ENCODE peak calls at places on chromosomes 7 and 10, in six cellular contexts. One of them, this sample, is unnamed. For H3K4me1, the result is how much of the 10 kb centered on the place peaks cover.

GRCh38 chr10:10892290-10892875 is 125.3 kb upstream of the CELF2 start:
- DNase-seq in Peyer's patch: no peak
- DNase-seq in heart left ventricle: no peak
- DNase-seq in ovary: no peak
- DNase-seq in transverse colon: no peak
- DNase-seq in body of pancreas: no peak
- DNase-seq in this sample: no peak

GRCh38 chr10:71750124-71750841 is 23.0 kb downstream of the VSIR start:
- DNase-seq in Peyer's patch: peak
- DNase-seq in heart left ventricle: no peak
- DNase-seq in ovary: no peak
- DNase-seq in transverse colon: no peak
- DNase-seq in body of pancreas: no peak
- DNase-seq in this sample: no peak

GRCh38 chr10:86100581-86101061 is 266.0 kb downstream of the GRID1 start:
- DNase-seq in Peyer's patch: no peak
- DNase-seq in heart left ventricle: no peak
- DNase-seq in ovary: no peak
- DNase-seq in transverse colon: no peak
- DNase-seq in body of pancreas: no peak
- DNase-seq in this sample: peak

GRCh38 chr7:113731571-113731970 is 187.2 kb downstream of the PPP1R3A start:
- DNase-seq in Peyer's patch: no peak
- DNase-seq in heart left ventricle: no peak
- DNase-seq in ovary: no peak
- DNase-seq in transverse colon: no peak
- DNase-seq in body of pancreas: no peak
- DNase-seq in this sample: no peak

GRCh38 chr7:44060948-44061644 is 4.3 kb downstream of the PGAM2 start:
- DNase-seq in Peyer's patch: no peak
- DNase-seq in heart left ventricle: no peak
- DNase-seq in ovary: no peak
- DNase-seq in transverse colon: peak
- DNase-seq in body of pancreas: no peak
- DNase-seq in this sample: no peak

GRCh38 chr7:13321321-13321720 is 633.9 kb downstream of the ARL4A start:
- DNase-seq in Peyer's patch: no peak
- DNase-seq in heart left ventricle: no peak
- DNase-seq in ovary: no peak
- DNase-seq in transverse colon: no peak
- DNase-seq in body of pancreas: no peak
- DNase-seq in this sample: no peak

GRCh38 chr10:24652381-24652957 is 71.2 kb downstream of the ARHGAP21 start:
- DNase-seq in Peyer's patch: no peak
- DNase-seq in heart left ventricle: no peak
- DNase-seq in ovary: no peak
- DNase-seq in transverse colon: no peak
- DNase-seq in body of pancreas: no peak
- DNase-seq in this sample: no peak

GRCh38 chr10:123772645-123773508 is 106.7 kb downstream of the GPR26 start:
- DNase-seq in Peyer's patch: no peak
- DNase-seq in heart left ventricle: no peak
- DNase-seq in ovary: no peak
- DNase-seq in transverse colon: no peak
- DNase-seq in body of pancreas: no peak
- DNase-seq in this sample: no peak

GRCh38 chr7:84469034-84469433 is 274.4 kb upstream of the SEMA3A start:
- DNase-seq in Peyer's patch: no peak
- DNase-seq in heart left ventricle: no peak
- DNase-seq in ovary: no peak
- DNase-seq in transverse colon: no peak
- DNase-seq in body of pancreas: no peak
- DNase-seq in this sample: no peak

GRCh38 chr7:50728184-50728583 is 54.5 kb downstream of the GRB10 start:
- DNase-seq in Peyer's patch: no peak
- DNase-seq in heart left ventricle: no peak
- DNase-seq in ovary: no peak
- DNase-seq in transverse colon: no peak
- DNase-seq in body of pancreas: no peak
- DNase-seq in this sample: no peak

GRCh38 chr7:148711191-148712102 is 12.7 kb downstream of the CUL1 start:
- DNase-seq in Peyer's patch: no peak
- DNase-seq in heart left ventricle: no peak
- DNase-seq in ovary: no peak
- DNase-seq in transverse colon: no peak
- DNase-seq in body of pancreas: no peak
- DNase-seq in this sample: no peak

GRCh38 chr7:142811154-142811737 is 40.5 kb downstream of the PRSS2 start:
- DNase-seq in Peyer's patch: no peak
- DNase-seq in heart left ventricle: no peak
- DNase-seq in ovary: no peak
- DNase-seq in transverse colon: no peak
- DNase-seq in body of pancreas: no peak
- DNase-seq in this sample: no peak

GRCh38 chr7:135204876-135205275 is 6.5 kb downstream of the WDR91 start:
- DNase-seq in Peyer's patch: no peak
- DNase-seq in heart left ventricle: no peak
- DNase-seq in ovary: no peak
- DNase-seq in transverse colon: no peak
- DNase-seq in body of pancreas: peak
- DNase-seq in this sample: no peak

GRCh38 chr7:140540142-140540777 is 61.0 kb upstream of the MKRN1 start:
- DNase-seq in Peyer's patch: no peak
- DNase-seq in heart left ventricle: no peak
- DNase-seq in ovary: no peak
- DNase-seq in transverse colon: no peak
- DNase-seq in body of pancreas: no peak
- DNase-seq in this sample: no peak

GRCh38 chr7:111517441-111518037 is 44.8 kb downstream of the IMMP2L start:
- DNase-seq in Peyer's patch: no peak
- DNase-seq in heart left ventricle: no peak
- DNase-seq in ovary: no peak
- DNase-seq in transverse colon: no peak
- DNase-seq in body of pancreas: no peak
- DNase-seq in this sample: no peak

GRCh38 chr10:77532068-77532467 is 105.5 kb downstream of the KCNMA1 start:
- DNase-seq in Peyer's patch: no peak
- DNase-seq in heart left ventricle: no peak
- DNase-seq in ovary: no peak
- DNase-seq in transverse colon: no peak
- DNase-seq in body of pancreas: no peak
- DNase-seq in this sample: no peak

GRCh38 chr7:38274493-38274892 is 1.1 kb upstream of the TARP start:
- DNase-seq in Peyer's patch: no peak
- DNase-seq in heart left ventricle: no peak
- DNase-seq in ovary: no peak
- DNase-seq in transverse colon: no peak
- DNase-seq in body of pancreas: no peak
- DNase-seq in this sample: no peak

GRCh38 chr7:42189535-42189934 is 47.5 kb downstream of the GLI3 start:
- DNase-seq in Peyer's patch: no peak
- DNase-seq in heart left ventricle: no peak
- DNase-seq in ovary: no peak
- DNase-seq in transverse colon: no peak
- DNase-seq in body of pancreas: no peak
- DNase-seq in this sample: no peak

GRCh38 chr7:133690740-133691139 is 436.4 kb upstream of the LRGUK start:
- DNase-seq in Peyer's patch: no peak
- DNase-seq in heart left ventricle: no peak
- DNase-seq in ovary: no peak
- DNase-seq in transverse colon: no peak
- DNase-seq in body of pancreas: no peak
- DNase-seq in this sample: no peak

GRCh38 chr7:20157456-20157855 is 59.7 kb downstream of the MACC1 start:
- DNase-seq in Peyer's patch: no peak
- DNase-seq in heart left ventricle: no peak
- DNase-seq in ovary: no peak
- DNase-seq in transverse colon: no peak
- DNase-seq in body of pancreas: no peak
- DNase-seq in this sample: no peak

GRCh38 chr7:22627136-22627535 is 99.9 kb upstream of the IL6 start:
- DNase-seq in Peyer's patch: no peak
- DNase-seq in heart left ventricle: no peak
- DNase-seq in ovary: no peak
- DNase-seq in transverse colon: no peak
- DNase-seq in body of pancreas: no peak
- DNase-seq in this sample: no peak

GRCh38 chr7:70647801-70648491 is 484.0 kb upstream of the GALNT17 start:
- DNase-seq in Peyer's patch: peak
- DNase-seq in heart left ventricle: no peak
- DNase-seq in ovary: no peak
- DNase-seq in transverse colon: peak
- DNase-seq in body of pancreas: no peak
- DNase-seq in this sample: peak

GRCh38 chr7:140667476-140667875 is 5.3 kb upstream of the ADCK2 start:
- DNase-seq in Peyer's patch: no peak
- DNase-seq in heart left ventricle: no peak
- DNase-seq in ovary: no peak
- DNase-seq in transverse colon: no peak
- DNase-seq in body of pancreas: no peak
- DNase-seq in this sample: no peak

GRCh38 chr7:151726875-151727578 is 149.9 kb downstream of the PRKAG2 start:
- DNase-seq in Peyer's patch: no peak
- DNase-seq in heart left ventricle: no peak
- DNase-seq in ovary: no peak
- DNase-seq in transverse colon: no peak
- DNase-seq in body of pancreas: no peak
- DNase-seq in this sample: no peak

GRCh38 chr10:13115832-13116793 is 16.1 kb downstream of the OPTN start:
- DNase-seq in Peyer's patch: no peak
- DNase-seq in heart left ventricle: no peak
- DNase-seq in ovary: no peak
- DNase-seq in transverse colon: peak
- DNase-seq in body of pancreas: no peak
- DNase-seq in this sample: no peak
- H3K4me1 ChIP-seq in Peyer's patch: under half
- H3K4me1 ChIP-seq in heart left ventricle: under half
- H3K4me1 ChIP-seq in ovary: under half
- H3K4me1 ChIP-seq in transverse colon: under half
- H3K4me1 ChIP-seq in body of pancreas: under half
- H3K4me1 ChIP-seq in this sample: under half

GRCh38 chr10:27373566-27374160 is 130.4 kb upstream of the RAB18 start:
- DNase-seq in Peyer's patch: no peak
- DNase-seq in heart left ventricle: no peak
- DNase-seq in ovary: no peak
- DNase-seq in transverse colon: no peak
- DNase-seq in body of pancreas: no peak
- DNase-seq in this sample: peak

GRCh38 chr10:27372095-27372494 is 131.5 kb upstream of the ACBD5 start:
- DNase-seq in Peyer's patch: no peak
- DNase-seq in heart left ventricle: no peak
- DNase-seq in ovary: no peak
- DNase-seq in transverse colon: no peak
- DNase-seq in body of pancreas: no peak
- DNase-seq in this sample: no peak

GRCh38 chr10:27368706-27369105 is 128.1 kb upstream of the ACBD5 start:
- DNase-seq in Peyer's patch: no peak
- DNase-seq in heart left ventricle: no peak
- DNase-seq in ovary: no peak
- DNase-seq in transverse colon: no peak
- DNase-seq in body of pancreas: no peak
- DNase-seq in this sample: no peak

GRCh38 chr10:27366769-27367168 is 126.2 kb upstream of the ACBD5 start:
- DNase-seq in Peyer's patch: no peak
- DNase-seq in heart left ventricle: no peak
- DNase-seq in ovary: no peak
- DNase-seq in transverse colon: no peak
- DNase-seq in body of pancreas: no peak
- DNase-seq in this sample: no peak

DNA sequence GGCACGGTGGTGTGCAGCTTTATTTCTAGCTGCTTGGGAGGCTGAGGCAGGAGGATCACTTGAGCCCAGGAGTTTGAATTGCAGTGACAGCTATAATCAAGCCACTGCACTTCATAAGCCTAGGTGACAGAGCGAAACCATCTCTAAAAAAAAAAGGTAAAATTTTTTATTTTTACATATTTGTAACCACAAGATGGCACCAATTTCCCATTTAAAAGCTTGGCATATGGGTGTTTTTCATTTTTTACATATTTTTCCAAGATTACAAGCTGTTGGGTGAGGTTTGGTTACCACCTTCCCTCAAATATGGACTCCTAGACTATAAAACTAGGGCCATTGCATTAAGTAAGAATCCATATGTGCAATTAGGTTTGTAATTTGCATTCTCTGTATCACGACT is 129.2 kb upstream of the ACBD5 start:
- DNase-seq in Peyer's patch: no peak
- DNase-seq in heart left ventricle: no peak
- DNase-seq in ovary: no peak
- DNase-seq in transverse colon: no peak
- DNase-seq in body of pancreas: no peak
- DNase-seq in this sample: no peak
- TF ChIP-seq CTCF in Peyer's patch: no peak
- TF ChIP-seq CTCF in heart left ventricle: peak
- TF ChIP-seq CTCF in ovary: no peak
- TF ChIP-seq CTCF in transverse colon: no peak
- TF ChIP-seq CTCF in body of pancreas: no peak
- TF ChIP-seq CTCF in this sample: no peak

DNA sequence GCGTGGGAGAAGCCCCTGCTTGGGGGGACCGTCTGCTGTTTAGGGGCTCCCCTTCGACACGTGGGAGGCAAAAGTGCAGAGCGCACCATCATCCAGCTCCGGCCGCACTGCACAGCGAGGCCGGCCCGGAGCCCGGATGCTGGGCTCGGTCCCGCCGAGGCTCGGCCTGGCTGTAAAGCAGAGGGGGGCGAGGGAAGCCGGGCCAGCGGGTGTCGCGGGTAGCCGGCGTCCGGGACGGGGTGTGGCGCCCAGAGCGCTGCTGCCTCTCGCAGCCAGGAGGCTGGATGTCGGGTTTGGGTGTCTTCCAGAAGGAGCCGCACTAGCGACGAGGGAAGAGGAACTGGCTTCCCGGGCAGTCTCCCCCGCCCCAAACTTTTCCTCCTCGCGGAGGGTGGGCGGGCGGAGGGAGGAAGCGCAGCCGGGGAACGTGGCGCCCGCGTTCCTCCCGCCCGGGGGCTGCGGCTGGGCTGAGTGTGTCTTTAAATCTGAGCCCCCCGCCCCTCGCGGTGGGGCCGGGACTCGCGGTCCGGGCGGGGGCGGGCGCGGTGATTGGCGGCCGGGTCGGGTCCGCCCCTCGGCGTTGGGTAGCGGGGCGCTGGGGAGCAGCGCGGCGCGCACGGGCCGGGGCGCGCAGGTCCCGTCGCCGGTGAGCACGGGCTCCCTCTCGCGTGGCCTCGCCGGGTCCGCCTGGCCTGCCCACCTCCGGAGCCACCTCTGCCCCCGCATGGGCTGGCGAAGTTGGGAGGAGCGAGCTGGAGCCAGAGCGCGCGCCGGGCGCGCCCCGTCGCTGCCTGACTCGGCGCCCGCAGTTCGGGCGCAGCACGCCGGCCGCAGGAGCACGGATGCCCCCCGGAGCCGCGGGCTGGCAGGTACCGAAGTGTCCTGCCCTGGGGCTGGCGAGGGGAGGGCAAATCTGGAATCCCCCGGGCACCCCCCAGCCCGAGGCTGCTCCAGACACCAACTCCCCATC is at the start of gene PALD1:
- DNase-seq in Peyer's patch: no peak
- DNase-seq in heart left ventricle: peak
- DNase-seq in ovary: peak
- DNase-seq in transverse colon: peak
- DNase-seq in body of pancreas: peak
- DNase-seq in this sample: peak
- TF ChIP-seq POLR2A in Peyer's patch: no peak
- TF ChIP-seq POLR2A in heart left ventricle: no peak
- TF ChIP-seq POLR2A in ovary: peak
- TF ChIP-seq POLR2A in transverse colon: no peak
- TF ChIP-seq POLR2A in body of pancreas: peak
- TF ChIP-seq POLR2A in this sample: no peak

GRCh38 chr10:79077488-79078173 is 8.9 kb downstream of the ZMIZ1 start:
- DNase-seq in Peyer's patch: no peak
- DNase-seq in heart left ventricle: no peak
- DNase-seq in ovary: no peak
- DNase-seq in transverse colon: no peak
- DNase-seq in body of pancreas: no peak
- DNase-seq in this sample: no peak
- H3K4me1 ChIP-seq in Peyer's patch: half or more
- H3K4me1 ChIP-seq in heart left ventricle: half or more
- H3K4me1 ChIP-seq in ovary: half or more
- H3K4me1 ChIP-seq in transverse colon: half or more
- H3K4me1 ChIP-seq in body of pancreas: half or more
- H3K4me1 ChIP-seq in this sample: half or more

This sample was measured in thyroid gland.